ENCODE peak calls at places on chromosome 19, in six cellular contexts. R is IMR-90, H is mesendoderm, G is neuronal stem cell, J is H9, W is H1. K is an unnamed sample.

GRCh38 chr19:18966304-18966703 is 25.3 kb upstream of the HOMER3 start:
- DNase-seq in W (no peak), R (no peak), G (no peak), H (no peak), J (peak; percentile 44), K (no peak)

GRCh38 chr19:51016798-51017683 is 2.5 kb downstream of the KLK10 start:
- DNase-seq in H (peak; percentile 90), W (peak; percentile 75), J (peak; percentile 94), G (peak; percentile 69), R (peak; percentile 16), K (peak; percentile 11)

GRCh38 chr19:18590273-18591272 is 2.0 kb downstream of the REX1BD start:
- DNase-seq in G (peak; percentile 93), J (peak; percentile 98), R (peak; percentile 57), W (peak; percentile 93), H (peak; percentile 99), K (peak; percentile 89)

GRCh38 chr19:12778905-12779161 is 3.5 kb upstream of the HOOK2 start:
- DNase-seq in H (no peak), W (no peak), G (no peak), R (no peak), J (no peak), K (no peak)

GRCh38 chr19:29524912-29525870 is 603 bp upstream of the VSTM2B start:
- DNase-seq in W (no peak), G (peak; percentile 38), H (peak; percentile 53), R (no peak), J (peak; percentile 66), K (peak; percentile 0)

GRCh38 chr19:40217921-40218890 is at the start of gene TTC9B:
- DNase-seq in R (no peak), J (peak; percentile 81), H (peak; percentile 68), G (peak; percentile 67), W (peak; percentile 46), K (peak; percentile 23)

GRCh38 chr19:7500811-7501450 is 12.1 kb upstream of the PEX11G start:
- DNase-seq in W (peak; percentile 60), H (peak; percentile 88), J (peak; percentile 89), G (peak; percentile 75), R (peak; percentile 46), K (peak; percentile 45)

GRCh38 chr19:4337906-4338440 is 654 bp downstream of the STAP2 start:
- DNase-seq in G (no peak), J (no peak), W (no peak), H (peak; percentile 54), R (no peak), K (peak; percentile 39)

GRCh38 chr19:46955813-46956371 is 63.7 kb upstream of the NPAS1 start:
- DNase-seq in H (no peak), G (no peak), W (no peak), J (no peak), R (no peak), K (no peak)

GRCh38 chr19:2332341-2333026 is 4.0 kb downstream of the SPPL2B start:
- DNase-seq in H (no peak), W (no peak), J (no peak), G (no peak), R (no peak), K (no peak)
- H2BK15ac ChIP-seq in H (no peak overlapping the region), W (no peak overlapping the region), J (no peak overlapping the region), G (no peak overlapping the region), R (no peak overlapping the region), K (no peak overlapping the region)

GRCh38 chr19:39126593-39127187 is 1.1 kb downstream of the PAK4 start:
- DNase-seq in G (no peak), H (peak; percentile 45), W (no peak), J (no peak), R (no peak), K (peak; percentile 23)
- H3K9ac ChIP-seq in G (no peak overlapping the region), H (peak overlapping the region; percentile 46), W (no peak overlapping the region), J (no peak overlapping the region), R (peak overlapping the region; percentile 21), K (peak overlapping the region; percentile 90)

GRCh38 chr19:16218851-16219250 is 21.1 kb downstream of the AP1M1 start:
- DNase-seq in J (no peak), G (no peak), H (no peak), W (no peak), R (no peak), K (no peak)
- H2BK15ac ChIP-seq in J (no peak overlapping the region), G (no peak overlapping the region), H (no peak overlapping the region), W (no peak overlapping the region), R (no peak overlapping the region), K (no peak overlapping the region)

DNA sequence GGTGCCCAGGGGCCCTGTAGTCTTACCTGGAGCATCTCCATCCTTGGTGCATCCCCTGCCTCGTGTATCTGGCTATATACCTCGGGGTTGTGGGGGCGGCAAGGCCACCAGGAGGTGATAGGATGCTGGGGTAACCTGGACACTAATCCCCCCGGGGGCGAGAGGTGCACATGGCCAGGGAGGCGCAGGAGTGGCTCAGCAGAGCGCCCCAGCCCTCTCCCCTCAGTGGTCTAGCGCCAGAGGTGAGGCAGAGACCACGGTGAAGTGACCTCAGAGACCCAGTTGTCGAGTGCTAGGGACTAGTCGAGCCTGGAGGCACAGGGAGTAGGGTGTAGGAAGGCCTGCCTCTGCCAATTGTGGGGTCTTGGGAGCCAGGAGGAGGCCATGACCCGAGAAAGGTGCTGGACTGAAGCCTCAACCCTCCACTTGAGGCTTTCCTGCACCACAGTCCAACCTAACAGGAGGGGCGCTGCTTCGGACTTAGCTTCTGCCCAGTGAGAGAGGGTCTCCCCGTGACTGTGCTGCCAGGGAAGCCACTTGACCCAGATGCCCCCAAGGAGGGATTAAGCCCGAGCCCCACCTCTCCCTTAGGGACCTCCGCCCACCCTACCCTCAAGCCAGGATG is at the start of gene LHB:
- DNase-seq in R (no peak), J (peak; percentile 61), H (no peak), W (no peak), G (no peak), K (no peak)
- H3K9ac ChIP-seq in R (no peak within 1 kb of the TSS), J (no peak within 1 kb of the TSS), H (peak within 1 kb of the TSS; percentile 57), W (no peak within 1 kb of the TSS), G (peak within 1 kb of the TSS; percentile 24), K (peak within 1 kb of the TSS; percentile 45)

GRCh38 chr19:6014551-6015135 is 36.7 kb upstream of the RANBP3 start:
- DNase-seq in J (no peak), W (no peak), H (no peak), G (no peak), R (no peak), K (no peak)

GRCh38 chr19:6018786-6019185 is 40.8 kb upstream of the RANBP3 start:
- DNase-seq in G (no peak), H (peak; percentile 53), R (no peak), W (peak; percentile 25), J (peak; percentile 83), K (no peak)

GRCh38 chr19:6020166-6020967 is 42.4 kb upstream of the RANBP3 start:
- DNase-seq in W (no peak), J (no peak), G (no peak), H (no peak), R (no peak), K (peak; percentile 85)

GRCh38 chr19:6015841-6016545 is 38.1 kb upstream of the RANBP3 start:
- DNase-seq in R (no peak), J (no peak), H (no peak), G (no peak), W (no peak), K (no peak)

GRCh38 chr19:6017576-6017975 is 39.6 kb upstream of the RANBP3 start:
- DNase-seq in H (no peak), J (no peak), W (no peak), R (no peak), G (no peak), K (no peak)
- H2BK15ac ChIP-seq in H (no peak overlapping the region), J (no peak overlapping the region), W (no peak overlapping the region), R (no peak overlapping the region), G (no peak overlapping the region), K (no peak overlapping the region)

GRCh38 chr19:38023661-38024574 is 116.9 kb downstream of the SIPA1L3 start:
- DNase-seq in G (no peak), H (no peak), R (no peak), J (no peak), W (no peak), K (no peak)
- H3K9ac ChIP-seq in G (no peak overlapping the region), H (no peak overlapping the region), R (no peak overlapping the region), J (no peak overlapping the region), W (no peak overlapping the region), K (peak overlapping the region; percentile 21)

DNA sequence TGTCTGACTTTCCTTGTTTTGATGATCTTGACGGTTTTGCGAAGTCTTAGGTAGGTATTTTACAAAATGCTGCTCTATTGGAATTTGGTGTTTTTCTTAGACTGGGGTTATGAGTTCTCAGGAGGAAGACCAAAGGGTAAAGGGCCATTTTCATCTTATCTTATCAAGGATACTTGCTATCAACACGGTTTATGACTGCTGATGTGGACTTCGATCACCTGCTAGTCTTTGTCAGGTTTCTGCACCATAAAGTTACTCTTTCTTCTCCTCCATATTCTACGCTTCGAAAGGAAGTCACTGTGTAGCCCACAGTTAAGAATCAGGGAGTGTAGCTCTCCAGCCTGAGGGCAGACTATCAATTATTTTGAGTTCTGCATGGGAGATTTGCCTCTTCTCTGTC is 7.4 kb upstream of the CEBPG start:
- DNase-seq in W (no peak), H (no peak), G (no peak), R (no peak), J (no peak), K (no peak)
- H2BK15ac ChIP-seq in W (no peak overlapping the region), H (no peak overlapping the region), G (no peak overlapping the region), R (no peak overlapping the region), J (no peak overlapping the region), K (no peak overlapping the region)

GRCh38 chr19:56142897-56143434 is 1.9 kb downstream of the ZNF444 start:
- DNase-seq in R (no peak), G (no peak), J (no peak), H (no peak), W (no peak), K (no peak)
- H3K9ac ChIP-seq in R (no peak overlapping the region), G (peak overlapping the region; percentile 31), J (no peak overlapping the region), H (no peak overlapping the region), W (no peak overlapping the region), K (no peak overlapping the region)

K was measured in mesenchymal stem cell.